ENCODE peak calls at places on chromosomes 13 and 19, in seven cellular contexts. T is foreskin fibroblast, F is brain microvascular endothelial cell, H is AG04450, P is adrenal gland, Z is mammary epithelial cell, Q is astrocyte of the spinal cord. U is an unnamed sample.

GRCh38 chr19:30512748-30513389 is 140.7 kb downstream of the ZNF536 start:
- DNase-seq in T (peak; percentile 6), F (no peak), H (no peak), P (no peak), Z (no peak), Q (no peak), U (no peak)

GRCh38 chr19:19224852-19225494 is 13.2 kb downstream of the NCAN start:
- DNase-seq in T (peak; percentile 41), F (peak; percentile 45), H (peak; percentile 4), P (peak; percentile 78), Z (peak; percentile 59), Q (peak; percentile 16), U (peak; percentile 66)

GRCh38 chr13:40986328-40986856 is 32.7 kb downstream of the ELF1 start:
- DNase-seq in T (no peak), F (no peak), H (no peak), P (no peak), Z (no peak), Q (peak; percentile 66), U (peak; percentile 30)

GRCh38 chr13:32783067-32783466 is 196.8 kb downstream of the PDS5B start:
- DNase-seq in T (no peak), F (peak; percentile 25), H (no peak), P (no peak), Z (peak; percentile 36), Q (peak; percentile 38), U (peak; percentile 19)

GRCh38 chr13:40539954-40540706 is 126.3 kb downstream of the FOXO1 start:
- DNase-seq in T (peak; percentile 76), F (peak; percentile 86), H (peak; percentile 24), P (peak; percentile 35), Z (peak; percentile 53), Q (peak; percentile 89), U (peak; percentile 79)

GRCh38 chr13:51453959-51454703 is 1.3 kb upstream of the INTS6 start:
- DNase-seq in T (no peak), F (no peak), H (no peak), P (peak; percentile 65), Z (peak; percentile 23), Q (peak; percentile 40), U (peak; percentile 30)

GRCh38 chr13:43815204-43815603 is 28.4 kb upstream of the ENOX1 start:
- DNase-seq in T (peak; percentile 50), F (peak; percentile 69), H (peak; percentile 30), P (peak; percentile 14), Z (peak; percentile 67), Q (peak; percentile 76), U (no peak)

GRCh38 chr13:45325806-45326205 is 15.2 kb downstream of the TPT1 start:
- DNase-seq in T (peak; percentile 91), F (peak; percentile 87), H (peak; percentile 79), P (peak; percentile 87), Z (peak; percentile 87), Q (peak; percentile 84), U (peak; percentile 92)

GRCh38 chr19:35154535-35155406 is at the start of gene FXYD5:
- DNase-seq in T (peak; percentile 83), F (peak; percentile 56), H (peak; percentile 27), P (peak; percentile 89), Z (peak; percentile 66), Q (peak; percentile 70), U (peak; percentile 80)

GRCh38 chr19:12800873-12801465 is 631 bp downstream of the PRDX2 start:
- DNase-seq in T (no peak), F (no peak), H (no peak), P (peak; percentile 76), Z (no peak), Q (no peak), U (no peak)

GRCh38 chr13:114112231-114112825 is 20.1 kb downstream of the RASA3 start:
- DNase-seq in T (no peak), F (no peak), H (no peak), P (peak; percentile 4), Z (no peak), Q (peak; percentile 39), U (no peak)

GRCh38 chr19:33438987-33439781 is 65.7 kb downstream of the CEBPG start:
- DNase-seq in T (no peak), F (no peak), H (no peak), P (no peak), Z (no peak), Q (no peak), U (no peak)

GRCh38 chr13:32075150-32075851 is 43.7 kb downstream of the FRY start:
- DNase-seq in T (no peak), F (no peak), H (no peak), P (no peak), Z (no peak), Q (no peak), U (no peak)

GRCh38 chr19:16325161-16325527 is 518 bp downstream of the KLF2 start:
- DNase-seq in T (no peak), F (no peak), H (no peak), P (peak; percentile 39), Z (no peak), Q (no peak), U (no peak)

GRCh38 chr13:38763446-38764381 is 76.8 kb downstream of the FREM2 start:
- DNase-seq in T (no peak), F (peak; percentile 28), H (no peak), P (peak; percentile 19), Z (peak; percentile 23), Q (peak; percentile 43), U (peak; percentile 55)

GRCh38 chr19:55578031-55578760 is 2.5 kb downstream of the ZNF579 start:
- DNase-seq in T (no peak), F (no peak), H (no peak), P (no peak), Z (no peak), Q (no peak), U (no peak)

GRCh38 chr19:12350890-12351197 is 14.6 kb downstream of the ZNF442 start:
- DNase-seq in T (no peak), F (no peak), H (no peak), P (no peak), Z (no peak), Q (no peak), U (no peak)

GRCh38 chr13:46731535-46731934 is 65.4 kb downstream of the ESD start:
- DNase-seq in T (no peak), F (no peak), H (no peak), P (no peak), Z (no peak), Q (no peak), U (no peak)

GRCh38 chr19:45423033-45423588 is 606 bp downstream of the ERCC1 start:
- DNase-seq in T (no peak), F (no peak), H (no peak), P (no peak), Z (no peak), Q (no peak), U (no peak)

GRCh38 chr19:6100284-6100915 is 9.9 kb downstream of the RFX2 start:
- DNase-seq in T (no peak), F (no peak), H (no peak), P (no peak), Z (no peak), Q (no peak), U (no peak)

GRCh38 chr19:6728346-6728745 is 7.9 kb upstream of the C3 start:
- DNase-seq in T (no peak), F (no peak), H (no peak), P (no peak), Z (no peak), Q (no peak), U (no peak)

GRCh38 chr13:108915095-108915633 is 285.8 kb downstream of the MYO16 start:
- DNase-seq in T (peak; percentile 37), F (peak; percentile 53), H (peak; percentile 27), P (peak; percentile 46), Z (peak; percentile 32), Q (peak; percentile 65), U (peak; percentile 44)

GRCh38 chr13:40220299-40220935 is 446.0 kb downstream of the FOXO1 start:
- DNase-seq in T (no peak), F (peak; percentile 59), H (no peak), P (no peak), Z (no peak), Q (peak; percentile 39), U (no peak)

GRCh38 chr19:3478409-3479176 is 1.7 kb downstream of the SMIM24 start:
- DNase-seq in T (no peak), F (no peak), H (no peak), P (no peak), Z (no peak), Q (no peak), U (no peak)

GRCh38 chr13:86862137-86862536 is 809.0 kb upstream of the SLITRK5 start:
- DNase-seq in T (no peak), F (no peak), H (no peak), P (no peak), Z (no peak), Q (no peak), U (peak; percentile 3)

GRCh38 chr19:58439576-58440554 is at the start of gene ZNF132:
- DNase-seq in T (peak; percentile 100), F (peak; percentile 100), H (peak; percentile 99), P (peak; percentile 98), Z (peak; percentile 98), Q (peak; percentile 100), U (peak; percentile 100)

GRCh38 chr13:44351505-44351854 is 22.1 kb upstream of the SERP2 start:
- DNase-seq in T (no peak), F (no peak), H (no peak), P (no peak), Z (no peak), Q (no peak), U (no peak)

GRCh38 chr13:52652170-52652979 is at the start of gene SUGT1:
- DNase-seq in T (peak; percentile 98), F (peak; percentile 96), H (peak; percentile 93), P (peak; percentile 98), Z (peak; percentile 98), Q (peak; percentile 99), U (peak; percentile 99)
- H3K4me3 ChIP-seq in T (peak within 1 kb of the TSS; percentile 78), F (peak within 1 kb of the TSS; percentile 67), H (peak within 1 kb of the TSS; percentile 98), P (peak within 1 kb of the TSS; percentile 47), Z (peak within 1 kb of the TSS; percentile 94), Q (peak within 1 kb of the TSS; percentile 91), U (peak within 1 kb of the TSS; percentile 92)

GRCh38 chr19:10568826-10569651 is at the start of gene CDKN2D:
- DNase-seq in T (peak; percentile 99), F (peak; percentile 100), H (peak; percentile 99), P (peak; percentile 100), Z (peak; percentile 99), Q (peak; percentile 100), U (peak; percentile 100)
- TF ChIP-seq CTCF in T (no peak), F (no peak), H (no peak), P (peak; percentile 56), Z (no peak), Q (no peak), U (no peak)

DNA sequence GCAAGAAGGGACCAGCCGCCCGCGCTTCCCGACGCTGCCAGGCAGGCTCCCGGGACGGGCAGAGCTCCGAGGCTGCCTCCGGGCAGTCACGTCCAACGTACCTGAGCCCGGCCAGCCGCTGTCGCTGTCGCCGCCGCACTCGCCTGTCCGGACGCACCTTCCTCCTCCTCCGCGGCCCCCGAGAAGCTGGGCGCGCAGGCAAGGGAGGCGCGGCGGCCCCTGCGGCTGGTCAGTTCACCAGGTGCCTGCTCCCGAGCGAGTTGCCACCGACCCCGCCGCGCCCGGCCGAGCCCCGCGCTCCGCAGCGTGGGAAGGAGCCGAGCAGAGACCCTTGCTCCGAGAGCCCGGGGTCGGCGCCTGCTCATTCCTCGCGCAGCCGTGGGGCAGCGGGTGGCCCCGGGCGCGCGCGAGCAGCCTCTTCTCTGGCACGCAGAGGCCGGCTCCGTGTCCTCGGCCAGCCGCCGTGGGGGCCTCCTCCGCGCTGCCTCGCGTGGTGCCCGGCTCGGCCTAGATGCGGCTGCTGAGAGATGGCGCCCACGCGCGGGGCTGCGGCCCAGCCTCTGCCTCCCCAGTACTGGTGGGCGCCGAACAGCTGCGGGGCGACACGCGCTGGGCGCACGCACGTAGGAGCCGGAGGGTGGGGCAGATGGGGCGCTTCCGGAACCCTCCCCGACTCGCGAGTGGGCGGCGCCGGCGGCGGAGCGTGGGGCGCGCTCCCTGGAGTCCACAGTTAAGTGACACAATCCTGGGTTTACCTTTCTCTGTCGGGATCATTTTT is 419.4 kb downstream of the UQCRFS1 start:
- DNase-seq in T (no peak), F (no peak), H (no peak), P (no peak), Z (no peak), Q (no peak), U (no peak)
- H3K4me3 ChIP-seq in T (peak overlapping the region; percentile 25), F (no peak overlapping the region), H (no peak overlapping the region), P (no peak overlapping the region), Z (no peak overlapping the region), Q (no peak overlapping the region), U (no peak overlapping the region)

GRCh38 chr13:103788061-103788652 is 721.9 kb upstream of the SLC10A2 start:
- DNase-seq in T (no peak), F (peak; percentile 14), H (no peak), P (peak; percentile 14), Z (no peak), Q (no peak), U (peak; percentile 9)
- TF ChIP-seq CTCF in T (no peak), F (peak; percentile 57), H (no peak), P (no peak), Z (no peak), Q (peak; percentile 25), U (peak; percentile 26)